ENCODE peak calls at places on chromosomes 12 and 14, in nine cellular contexts. I is non-pigmented ciliary epithelial cell, A is posterior vena cava, Q is NCI-H1694, S is NB4, G is bronchial epithelial cell, B is KBM-7, X is NCI-H774, L is AG04450. E is an unnamed sample.

GRCh38 chr12:123934829-123935228 is 37.8 kb downstream of the CCDC92 start:
- DNase-seq in I (no peak), A (peak; percentile 44), Q (no peak), S (peak; percentile 94), G (peak; percentile 22), B (no peak), X (no peak), L (no peak), E (no peak)

GRCh38 chr12:47139010-47139681 is 59.4 kb upstream of the AMIGO2 start:
- DNase-seq in I (no peak), A (no peak), Q (no peak), S (peak; percentile 49), G (no peak), B (peak; percentile 77), X (no peak), L (no peak), E (no peak)

GRCh38 chr14:33432407-33433023 is 493.8 kb downstream of the NPAS3 start:
- DNase-seq in I (peak; percentile 23), A (no peak), Q (peak; percentile 58), S (peak; percentile 20), G (peak; percentile 37), B (peak; percentile 19), X (no peak), L (no peak), E (peak; percentile 42)

GRCh38 chr14:39033371-39033770 is 69.7 kb downstream of the SEC23A start:
- DNase-seq in I (peak; percentile 24), A (no peak), Q (no peak), S (no peak), G (no peak), B (no peak), X (no peak), L (peak; percentile 13), E (no peak)

GRCh38 chr12:112685321-112685720 is 106.2 kb upstream of the RPH3A start:
- DNase-seq in I (no peak), A (no peak), Q (peak; percentile 89), S (no peak), G (no peak), B (no peak), X (no peak), L (no peak), E (no peak)

GRCh38 chr12:53381739-53382630 is 2.0 kb downstream of the SP1 start:
- DNase-seq in I (no peak), A (peak; percentile 83), Q (peak; percentile 22), S (peak; percentile 73), G (peak; percentile 96), B (peak; percentile 76), X (no peak), L (no peak), E (no peak)

GRCh38 chr12:45298721-45299120 is 82.8 kb downstream of the ANO6 start:
- DNase-seq in I (no peak), A (no peak), Q (no peak), S (no peak), G (no peak), B (no peak), X (no peak), L (no peak), E (no peak)

GRCh38 chr14:81382517-81383225 is 17.5 kb downstream of the STON2 start:
- DNase-seq in I (no peak), A (no peak), Q (no peak), S (no peak), G (no peak), B (no peak), X (no peak), L (no peak), E (no peak)

GRCh38 chr12:132388379-132389015 is 59.1 kb upstream of the GALNT9 start:
- DNase-seq in I (no peak), A (peak; percentile 34), Q (no peak), S (no peak), G (no peak), B (no peak), X (no peak), L (no peak), E (no peak)

GRCh38 chr12:52126605-52127578 is 47.4 kb downstream of the SMIM41 start:
- DNase-seq in I (no peak), A (no peak), Q (no peak), S (no peak), G (no peak), B (peak; percentile 31), X (no peak), L (no peak), E (no peak)

GRCh38 chr12:88420460-88420859 is 159.8 kb downstream of the KITLG start:
- DNase-seq in I (peak; percentile 71), A (no peak), Q (no peak), S (peak; percentile 28), G (peak; percentile 96), B (no peak), X (no peak), L (peak; percentile 47), E (peak; percentile 78)

GRCh38 chr12:68305278-68305677 is 26.9 kb downstream of the MDM1 start:
- DNase-seq in I (no peak), A (no peak), Q (no peak), S (no peak), G (no peak), B (no peak), X (no peak), L (no peak), E (no peak)

GRCh38 chr14:95527392-95528002 is 7.4 kb upstream of the GLRX5 start:
- DNase-seq in I (no peak), A (no peak), Q (peak; percentile 88), S (peak; percentile 62), G (peak; percentile 54), B (peak; percentile 71), X (peak; percentile 29), L (no peak), E (no peak)

GRCh38 chr12:10182662-10183061 is 3.8 kb downstream of the TMEM52B start:
- DNase-seq in I (peak; percentile 37), A (no peak), Q (no peak), S (peak; percentile 43), G (peak; percentile 86), B (no peak), X (no peak), L (no peak), E (no peak)

GRCh38 chr12:97142737-97143450 is 235.8 kb downstream of the NEDD1 start:
- DNase-seq in I (no peak), A (no peak), Q (no peak), S (no peak), G (no peak), B (no peak), X (no peak), L (no peak), E (no peak)

GRCh38 chr12:76450690-76451089 is 102.5 kb upstream of the BBS10 start:
- DNase-seq in I (peak; percentile 74), A (no peak), Q (no peak), S (no peak), G (peak; percentile 96), B (no peak), X (no peak), L (no peak), E (peak; percentile 70)

GRCh38 chr12:73445658-73446324 is 1091.8 kb upstream of the ATXN7L3B start:
- DNase-seq in I (no peak), A (no peak), Q (no peak), S (no peak), G (no peak), B (peak; percentile 4), X (no peak), L (no peak), E (no peak)

GRCh38 chr12:54891717-54892478 is 37.6 kb downstream of the MUCL1 start:
- DNase-seq in I (no peak), A (no peak), Q (no peak), S (no peak), G (peak; percentile 78), B (no peak), X (peak; percentile 99), L (no peak), E (no peak)

GRCh38 chr12:101086490-101086889 is 123.5 kb downstream of the SLC5A8 start:
- DNase-seq in I (peak; percentile 22), A (no peak), Q (no peak), S (no peak), G (no peak), B (no peak), X (no peak), L (no peak), E (peak; percentile 22)

GRCh38 chr12:68804654-68805591 is 3.1 kb upstream of the MDM2 start:
- DNase-seq in I (no peak), A (no peak), Q (no peak), S (no peak), G (no peak), B (no peak), X (no peak), L (no peak), E (no peak)

GRCh38 chr12:10385181-10385613 is 4.6 kb downstream of the KLRK1 start:
- DNase-seq in I (peak; percentile 90), A (no peak), Q (no peak), S (no peak), G (peak; percentile 91), B (no peak), X (no peak), L (no peak), E (peak; percentile 88)

GRCh38 chr12:12941450-12942350 is 10.3 kb downstream of the GPRC5D start:
- DNase-seq in I (no peak), A (no peak), Q (no peak), S (no peak), G (no peak), B (no peak), X (no peak), L (no peak), E (no peak)

GRCh38 chr14:84303140-84303539 is 1226.8 kb upstream of the FLRT2 start:
- DNase-seq in I (no peak), A (peak; percentile 49), Q (no peak), S (no peak), G (no peak), B (no peak), X (no peak), L (no peak), E (no peak)

GRCh38 chr12:70645494-70646317 is 8.5 kb upstream of the PTPRB start:
- DNase-seq in I (peak; percentile 89), A (peak; percentile 89), Q (no peak), S (no peak), G (peak; percentile 88), B (no peak), X (no peak), L (peak; percentile 44), E (peak; percentile 87)

GRCh38 chr12:63276537-63277365 is 125.8 kb upstream of the AVPR1A start:
- DNase-seq in I (no peak), A (no peak), Q (peak; percentile 32), S (peak; percentile 51), G (peak; percentile 47), B (peak; percentile 77), X (peak; percentile 54), L (no peak), E (no peak)

GRCh38 chr14:92675421-92675820 is 73.0 kb downstream of the LGMN start:
- DNase-seq in I (no peak), A (no peak), Q (no peak), S (no peak), G (no peak), B (no peak), X (no peak), L (no peak), E (no peak)

GRCh38 chr12:130013771-130014484 is 110.1 kb upstream of the TMEM132D start:
- DNase-seq in I (no peak), A (no peak), Q (peak; percentile 24), S (peak; percentile 68), G (peak; percentile 15), B (peak; percentile 64), X (peak; percentile 53), L (no peak), E (peak; percentile 8)

GRCh38 chr14:34270361-34270760 is 191.7 kb downstream of the SPTSSA start:
- DNase-seq in I (no peak), A (no peak), Q (no peak), S (no peak), G (no peak), B (no peak), X (no peak), L (no peak), E (no peak)

GRCh38 chr12:108181095-108181454 is 52.0 kb downstream of the WSCD2 start:
- DNase-seq in I (no peak), A (no peak), Q (no peak), S (no peak), G (no peak), B (no peak), X (no peak), L (no peak), E (no peak)

GRCh38 chr12:54197037-54197909 is 8.5 kb upstream of the SMUG1 start:
- DNase-seq in I (no peak), A (no peak), Q (no peak), S (peak; percentile 73), G (no peak), B (no peak), X (no peak), L (no peak), E (no peak)

GRCh38 chr14:34420547-34421150 is 41.4 kb downstream of the SPTSSA start:
- DNase-seq in I (no peak), A (no peak), Q (no peak), S (peak; percentile 10), G (peak; percentile 44), B (no peak), X (no peak), L (no peak), E (no peak)